ENCODE peak calls at places on chromosomes 13 and 19, in seven cellular contexts. N is fibroblast of mammary gland, F is AG10803, P is prostate gland, I is OCI-LY7, E is cardiac fibroblast, O is adrenal gland. R is an unnamed sample.

GRCh38 chr19:33580645-33581037 is 41.1 kb upstream of the CHST8 start:
- DNase-seq in P (peak), F (no peak), E (no peak), I (no peak), O (no peak), N (no peak), R (no peak)

GRCh38 chr13:33524086-33524485 is 238.5 kb upstream of the STARD13 start:
- DNase-seq in I (no peak), F (peak), N (peak), P (no peak), E (peak), O (no peak), R (peak)

GRCh38 chr13:95656386-95657015 is 12.0 kb upstream of the DZIP1 start:
- DNase-seq in N (no peak), P (no peak), E (no peak), O (no peak), F (no peak), I (no peak), R (no peak)

GRCh38 chr13:75319244-75319643 is 162.7 kb downstream of the TBC1D4 start:
- DNase-seq in P (no peak), N (peak), I (no peak), F (no peak), E (no peak), O (no peak), R (no peak)

GRCh38 chr13:110275931-110276552 is 30.9 kb downstream of the COL4A1 start:
- DNase-seq in F (peak), P (no peak), E (no peak), I (no peak), N (peak), O (no peak), R (no peak)

GRCh38 chr13:110342474-110342873 is 35.4 kb downstream of the COL4A2 start:
- DNase-seq in E (no peak), P (no peak), F (no peak), I (no peak), O (no peak), N (no peak), R (no peak)

GRCh38 chr13:110687736-110688135 is 18.2 kb downstream of the CARS2 start:
- DNase-seq in I (no peak), O (peak), F (no peak), E (no peak), P (no peak), N (no peak), R (no peak)

GRCh38 chr13:102974574-102975195 is 91.5 kb downstream of the SLC10A2 start:
- DNase-seq in I (no peak), O (no peak), E (no peak), P (no peak), F (no peak), N (no peak), R (no peak)

GRCh38 chr13:51807041-51807440 is 3.1 kb upstream of the DHRS12 start:
- DNase-seq in E (no peak), O (no peak), I (no peak), F (no peak), N (no peak), P (no peak), R (no peak)

GRCh38 chr19:5345895-5346386 is 5.3 kb upstream of the PTPRS start:
- DNase-seq in P (no peak), F (peak), I (no peak), O (no peak), E (peak), N (peak), R (peak)

GRCh38 chr19:16649734-16650133 is 10.2 kb downstream of the SMIM7 start:
- DNase-seq in P (no peak), I (no peak), O (no peak), E (no peak), F (peak), N (peak), R (no peak)

GRCh38 chr13:65264066-65264465 is 1966.1 kb downstream of the PCDH9 start:
- DNase-seq in F (no peak), E (no peak), N (no peak), O (no peak), P (no peak), I (no peak), R (no peak)

GRCh38 chr13:45316210-45316799 is 24.7 kb downstream of the TPT1 start:
- DNase-seq in I (no peak), O (no peak), P (no peak), E (no peak), N (no peak), F (no peak), R (no peak)

GRCh38 chr19:3516675-3517207 is 10.6 kb downstream of the FZR1 start:
- DNase-seq in I (peak), O (no peak), N (no peak), P (peak), E (no peak), F (no peak), R (no peak)

GRCh38 chr19:30464162-30464561 is 92.0 kb downstream of the ZNF536 start:
- DNase-seq in F (no peak), N (no peak), P (no peak), E (no peak), O (no peak), I (no peak), R (no peak)

GRCh38 chr19:11091343-11092153 is 2.3 kb downstream of the LDLR start:
- DNase-seq in F (peak), P (peak), E (peak), I (no peak), O (peak), N (peak), R (peak)

GRCh38 chr19:15640294-15640903 is at the start of gene CYP4F3:
- DNase-seq in O (peak), E (no peak), I (no peak), F (no peak), N (no peak), P (peak), R (no peak)

GRCh38 chr19:13303381-13304129 is 153.3 kb downstream of the IER2 start:
- DNase-seq in P (no peak), F (no peak), I (no peak), N (no peak), O (no peak), E (no peak), R (no peak)

GRCh38 chr19:28715157-28715556 is 497.8 kb downstream of the UQCRFS1 start:
- DNase-seq in N (no peak), E (no peak), I (no peak), F (no peak), P (no peak), O (no peak), R (no peak)

GRCh38 chr13:48976677-48977625 is 1.2 kb downstream of the FNDC3A start:
- DNase-seq in E (peak), F (peak), I (peak), P (no peak), O (no peak), N (peak), R (peak)

GRCh38 chr13:48975926-48976676 is 389 bp downstream of the FNDC3A start:
- DNase-seq in F (peak), O (peak), E (peak), P (peak), I (peak), N (peak), R (peak)

GRCh38 chr13:48979892-48980291 is 4.2 kb downstream of the FNDC3A start:
- DNase-seq in I (peak), N (no peak), O (no peak), E (no peak), F (no peak), P (no peak), R (no peak)

GRCh38 chr13:48978942-48979601 is 3.4 kb downstream of the FNDC3A start:
- DNase-seq in F (peak), O (no peak), I (peak), E (peak), N (no peak), P (no peak), R (no peak)

DNA sequence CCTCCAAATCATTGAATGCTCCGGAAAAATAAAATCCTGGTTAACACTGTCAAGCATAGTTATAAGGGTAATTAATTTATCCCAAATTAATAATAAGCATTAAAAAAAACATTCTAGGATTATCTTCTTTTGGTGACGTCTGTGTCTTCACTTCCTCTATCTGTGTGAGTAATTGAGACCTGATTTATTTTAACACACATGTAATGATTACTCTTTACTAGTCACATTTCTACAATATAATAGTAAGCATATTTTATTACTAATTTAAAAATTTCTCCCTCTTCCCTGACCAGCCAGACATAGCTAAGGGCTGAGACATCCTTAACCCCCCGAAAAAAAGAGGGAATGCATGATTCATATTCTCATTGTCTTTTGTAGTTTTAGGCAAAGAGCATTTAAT is 2.3 kb downstream of the FNDC3A start:
- DNase-seq in P (no peak), N (peak), I (peak), F (peak), O (no peak), E (no peak), R (no peak)
- H3K4me3 ChIP-seq in P (peak), N (peak), I (peak), F (peak), O (no peak), E (peak), R (peak)

GRCh38 chr13:91817250-91817649 is 418.8 kb downstream of the GPC5 start:
- DNase-seq in F (no peak), P (no peak), N (peak), O (no peak), I (no peak), E (peak), R (no peak)
- TF ChIP-seq CTCF in F (no peak), P (no peak), N (peak), O (peak), I (no peak), E (no peak), R (peak)

GRCh38 chr13:80083516-80084085 is 257.3 kb downstream of the SPRY2 start:
- DNase-seq in P (no peak), N (peak), F (peak), O (no peak), E (peak), I (no peak), R (peak)
- H3K4me3 ChIP-seq in P (no peak), N (peak), F (peak), O (no peak), E (peak), I (no peak), R (peak)

DNA sequence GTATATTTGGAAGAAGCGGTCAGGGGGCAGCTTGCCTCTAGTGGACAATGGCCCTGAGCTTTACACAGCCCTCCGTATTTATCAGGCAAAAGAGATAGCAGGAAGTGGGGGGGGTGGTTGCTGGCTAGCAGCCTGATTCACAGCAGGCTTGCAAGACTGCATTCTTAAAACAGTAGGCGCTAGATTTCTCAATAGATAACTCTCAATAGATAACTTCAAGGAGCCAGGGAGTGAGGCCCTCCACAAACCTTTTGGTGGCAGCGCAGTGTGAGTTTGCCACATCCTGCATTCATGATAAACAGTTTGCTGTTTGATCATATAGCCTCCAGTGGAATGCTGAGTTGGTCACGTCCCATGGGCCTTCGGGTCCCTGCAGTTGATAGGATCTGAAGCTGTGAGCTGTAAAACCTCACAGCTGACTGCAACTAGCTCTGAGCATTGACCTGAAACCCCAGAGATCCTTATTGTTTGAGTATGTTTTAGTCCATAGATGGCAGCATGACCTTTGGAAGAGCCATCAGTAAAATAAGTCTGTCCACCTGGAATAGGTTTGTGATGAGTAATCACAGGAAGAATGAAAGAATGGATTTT is 12.2 kb downstream of the FPR3 start:
- DNase-seq in O (peak), F (peak), I (no peak), E (peak), N (peak), P (peak), R (no peak)
- TF ChIP-seq CTCF in O (peak), F (no peak), I (no peak), E (no peak), N (no peak), P (no peak), R (no peak)

DNA sequence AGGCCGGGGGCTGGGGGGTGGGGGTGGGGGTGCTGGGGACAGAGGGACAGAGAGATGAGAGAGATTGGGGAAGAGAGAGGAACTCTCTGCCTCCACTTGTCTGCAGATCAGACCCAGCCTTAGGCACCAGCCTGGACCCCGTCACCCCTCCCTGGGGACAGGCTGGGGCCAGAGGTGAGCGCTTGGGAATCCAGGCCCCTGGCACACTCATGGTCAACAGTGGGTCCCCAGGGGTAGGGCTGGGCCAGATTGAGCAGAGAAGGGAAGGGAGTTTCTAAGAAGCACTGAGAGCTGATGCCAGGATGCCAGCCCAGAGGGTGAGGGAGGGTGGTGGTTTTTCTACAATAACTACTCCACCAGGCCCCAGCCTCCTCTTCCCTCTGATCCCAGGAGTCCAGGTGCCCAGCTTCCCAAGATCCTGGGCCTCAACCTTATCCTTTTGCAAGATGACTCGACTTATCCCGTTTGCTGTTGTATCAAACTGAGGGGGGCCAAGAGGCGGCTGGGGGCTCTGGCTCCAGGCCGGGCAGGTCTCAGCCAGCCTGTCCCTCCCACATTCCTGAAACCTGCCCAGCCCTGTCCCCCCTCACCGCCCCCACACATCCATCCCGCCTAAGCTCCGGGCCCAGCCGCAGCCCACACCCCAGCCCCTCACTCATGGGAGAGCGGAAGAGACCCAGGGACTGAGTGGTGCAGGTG is 1.1 kb downstream of the BCAM start:
- DNase-seq in P (no peak), E (no peak), F (no peak), N (no peak), I (no peak), O (no peak), R (no peak)
- H3K4me3 ChIP-seq in P (peak), E (no peak), F (no peak), N (no peak), I (no peak), O (no peak), R (no peak)

GRCh38 chr19:1354496-1355257 is 29.0 kb upstream of the NDUFS7 start:
- DNase-seq in N (peak), F (peak), O (peak), I (peak), E (peak), P (peak), R (peak)
- TF ChIP-seq CTCF in N (no peak), F (peak), O (peak), I (peak), E (no peak), P (peak), R (peak)

GRCh38 chr19:9970481-9970880 is 34.2 kb upstream of the OLFM2 start:
- DNase-seq in I (no peak), E (no peak), P (no peak), N (no peak), O (no peak), F (no peak), R (no peak)
- H3K4me3 ChIP-seq in I (no peak), E (no peak), P (no peak), N (no peak), O (no peak), F (no peak), R (no peak)

GRCh38 chr19:9834726-9835506 is at the start of gene PIN1:
- DNase-seq in N (peak), O (peak), P (peak), E (peak), I (peak), F (peak), R (peak)
- TF ChIP-seq CTCF in N (no peak), O (peak), P (peak), E (no peak), I (peak), F (peak), R (peak)

GRCh38 chr13:113849546-113849945 is 14.3 kb downstream of the GAS6 start:
- DNase-seq in F (no peak), O (no peak), P (no peak), E (no peak), N (no peak), I (no peak), R (no peak)
- H3K4me3 ChIP-seq in F (no peak), O (no peak), P (no peak), E (no peak), N (no peak), I (no peak), R (no peak)

GRCh38 chr19:55099557-55100506 is 17.6 kb downstream of the PPP1R12C start:
- DNase-seq in F (no peak), N (no peak), P (no peak), I (no peak), O (no peak), E (no peak), R (no peak)
- TF ChIP-seq CTCF in F (peak), N (peak), P (no peak), I (peak), O (no peak), E (no peak), R (peak)